ENCODE peak calls at places on chromosomes 1 and 21, in seven cellular contexts. V is psoas muscle; A is left ventricle myocardium inferior; D is brain microvascular endothelial cell; Y is gastrocnemius medialis; X is CD4-positive, CD25-positive, alpha-beta regulatory T cell; N is endodermal cell. B is an unnamed sample. For H3K27me3, the result is how much of the 10 kb centered on the place peaks cover.

GRCh38 chr1:173476197-173476663 is 905 bp upstream of the PRDX6 start:
- DNase-seq in X (no peak), A (no peak), V (no peak), Y (no peak), N (no peak), D (no peak), B (no peak)

GRCh38 chr21:45939521-45940045 is 42.0 kb upstream of the COL6A1 start:
- DNase-seq in A (no peak), V (peak), X (no peak), Y (no peak), D (no peak), N (no peak), B (no peak)

GRCh38 chr1:24557220-24557619 is 1.3 kb downstream of the NCMAP start:
- DNase-seq in A (no peak), Y (no peak), N (no peak), X (no peak), D (no peak), V (no peak), B (no peak)

GRCh38 chr1:227913969-227914791 is 33.6 kb downstream of the WNT9A start:
- DNase-seq in A (no peak), D (no peak), V (no peak), N (no peak), X (no peak), Y (no peak), B (no peak)

GRCh38 chr1:202968895-202969295 is 1.8 kb upstream of the CYB5R1 start:
- DNase-seq in X (peak), N (peak), V (no peak), A (peak), D (peak), Y (peak), B (no peak)

GRCh38 chr1:125065821-125066180 is 3881.0 kb downstream of the SRGAP2C start:
- DNase-seq in Y (no peak), D (no peak), X (no peak), N (no peak), A (no peak), V (no peak), B (no peak)

GRCh38 chr21:39581414-39581813 is 31.3 kb upstream of the B3GALT5 start:
- DNase-seq in A (no peak), D (no peak), X (no peak), Y (no peak), N (peak), V (no peak), B (no peak)

GRCh38 chr1:246147471-246148461 is 359.3 kb downstream of the SMYD3 start:
- DNase-seq in Y (no peak), N (peak), A (no peak), V (no peak), D (no peak), X (no peak), B (no peak)

GRCh38 chr1:76901158-76901767 is 34.0 kb downstream of the ST6GALNAC5 start:
- DNase-seq in X (peak), Y (no peak), D (peak), A (no peak), V (no peak), N (peak), B (peak)

GRCh38 chr1:33429846-33430750 is 797 bp downstream of the PHC2 start:
- DNase-seq in D (no peak), A (peak), N (no peak), Y (no peak), X (peak), V (peak), B (no peak)

GRCh38 chr1:77170687-77171086 is 48.5 kb downstream of the PIGK start:
- DNase-seq in X (peak), N (no peak), Y (no peak), V (no peak), D (no peak), A (no peak), B (no peak)

GRCh38 chr1:216523449-216524190 is 100.4 kb upstream of the USH2A start:
- DNase-seq in D (no peak), V (no peak), A (no peak), X (no peak), N (no peak), Y (no peak), B (no peak)

GRCh38 chr1:42240964-42241755 is 76.6 kb upstream of the GUCA2A start:
- DNase-seq in Y (no peak), V (no peak), D (peak), A (no peak), X (no peak), N (no peak), B (no peak)

GRCh38 chr1:175865041-175865766 is 121.8 kb upstream of the TNR start:
- DNase-seq in N (peak), D (no peak), V (no peak), X (no peak), A (no peak), Y (no peak), B (peak)

GRCh38 chr1:51924455-51924854 is 45.9 kb upstream of the NRDC start:
- DNase-seq in X (no peak), V (no peak), N (no peak), A (no peak), Y (no peak), D (peak), B (no peak)

GRCh38 chr1:190608282-190608681 is 130.6 kb upstream of the BRINP3 start:
- DNase-seq in A (no peak), Y (no peak), D (no peak), V (no peak), N (no peak), X (no peak), B (no peak)

GRCh38 chr1:230100932-230101331 is 33.9 kb downstream of the GALNT2 start:
- DNase-seq in N (no peak), Y (no peak), V (no peak), A (no peak), D (no peak), X (no peak), B (no peak)

GRCh38 chr1:84833198-84833597 is 59.8 kb downstream of the LPAR3 start:
- DNase-seq in Y (no peak), X (no peak), N (no peak), A (no peak), D (no peak), V (no peak), B (no peak)

GRCh38 chr21:37546949-37547614 is 180.5 kb downstream of the DYRK1A start:
- DNase-seq in V (no peak), A (no peak), Y (no peak), N (peak), X (no peak), D (no peak), B (no peak)

GRCh38 chr21:21182401-21182800 is 184.2 kb downstream of the NCAM2 start:
- DNase-seq in V (no peak), N (no peak), D (no peak), X (no peak), A (no peak), Y (no peak), B (no peak)

GRCh38 chr1:151756291-151756690 is 7.0 kb downstream of the MRPL9 start:
- DNase-seq in N (no peak), X (no peak), V (no peak), A (no peak), Y (no peak), D (peak), B (no peak)

GRCh38 chr1:227654858-227655752 is 80.0 kb downstream of the JMJD4 start:
- DNase-seq in N (no peak), D (no peak), V (no peak), A (no peak), Y (no peak), X (no peak), B (no peak)

GRCh38 chr1:7755448-7755847 is 15.6 kb upstream of the VAMP3 start:
- DNase-seq in X (peak), A (no peak), D (peak), Y (no peak), V (no peak), N (peak), B (no peak)

GRCh38 chr1:12437629-12438028 is 180.4 kb downstream of the DHRS3 start:
- DNase-seq in N (no peak), Y (no peak), V (no peak), A (no peak), D (no peak), X (no peak), B (no peak)
- H3K4me3 ChIP-seq in N (no peak), Y (no peak), V (no peak), A (no peak), D (no peak), X (no peak), B (no peak)

GRCh38 chr21:43930074-43930847 is 65.2 kb downstream of the AGPAT3 start:
- DNase-seq in A (peak), D (no peak), N (no peak), X (no peak), Y (no peak), V (peak), B (no peak)
- H3K27ac ChIP-seq in A (peak), D (no peak), N (no peak), X (no peak), Y (peak), V (peak), B (no peak)

GRCh38 chr1:90712931-90713618 is 4.0 kb downstream of the BARHL2 start:
- DNase-seq in D (no peak), Y (no peak), A (no peak), N (peak), X (no peak), V (no peak), B (no peak)

GRCh38 chr1:90716243-90716551 is 905 bp downstream of the BARHL2 start:
- DNase-seq in V (no peak), X (no peak), N (no peak), D (no peak), Y (no peak), A (no peak), B (no peak)

GRCh38 chr1:90715334-90715733 is 1.8 kb downstream of the BARHL2 start:
- DNase-seq in X (no peak), A (no peak), Y (no peak), V (no peak), D (no peak), N (no peak), B (no peak)

GRCh38 chr1:90713741-90714509 is 3.2 kb downstream of the BARHL2 start:
- DNase-seq in Y (no peak), A (no peak), N (peak), X (no peak), D (no peak), V (no peak), B (no peak)

DNA sequence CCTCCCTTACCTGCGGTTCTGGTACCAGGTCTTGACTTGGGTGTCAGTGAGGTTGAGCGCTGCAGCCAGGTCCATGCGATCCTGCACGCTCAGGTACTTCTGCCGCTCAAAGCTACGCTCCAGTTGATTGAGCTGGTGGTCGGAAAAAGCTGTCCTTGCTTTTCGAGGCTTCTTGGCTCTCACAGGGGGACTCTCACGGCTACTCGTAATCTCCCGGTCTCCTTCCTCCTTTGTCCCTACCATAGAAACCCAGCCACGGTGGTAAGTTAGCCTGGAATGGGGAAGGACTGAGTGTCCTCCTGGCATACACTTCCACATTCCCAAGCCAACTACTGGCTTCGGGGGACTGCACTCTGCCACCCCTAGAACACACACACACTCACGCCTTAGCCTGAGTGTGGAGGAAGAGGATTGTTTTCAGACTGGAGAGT is 2.6 kb downstream of the BARHL2 start:
- DNase-seq in D (no peak), V (no peak), X (no peak), N (peak), Y (no peak), A (no peak), B (no peak)
- H3K27me3 ChIP-seq in D (half or more), V (half or more), X (half or more), N (half or more), Y (half or more), A (half or more), B (half or more)

GRCh38 chr1:236685205-236685916 is 938 bp upstream of the ACTN2 start:
- DNase-seq in X (no peak), A (no peak), N (no peak), V (no peak), Y (no peak), D (no peak), B (no peak)

GRCh38 chr1:236688705-236689104 is 2.4 kb downstream of the ACTN2 start:
- DNase-seq in Y (peak), A (no peak), D (no peak), V (peak), N (no peak), X (no peak), B (no peak)

GRCh38 chr1:236686815-236687160 is 489 bp downstream of the ACTN2 start:
- DNase-seq in V (peak), A (peak), Y (no peak), N (peak), D (no peak), X (no peak), B (no peak)

GRCh38 chr1:236685917-236686814 is at the start of gene ACTN2:
- DNase-seq in D (no peak), V (peak), X (peak), A (peak), N (peak), Y (peak), B (peak)

DNA sequence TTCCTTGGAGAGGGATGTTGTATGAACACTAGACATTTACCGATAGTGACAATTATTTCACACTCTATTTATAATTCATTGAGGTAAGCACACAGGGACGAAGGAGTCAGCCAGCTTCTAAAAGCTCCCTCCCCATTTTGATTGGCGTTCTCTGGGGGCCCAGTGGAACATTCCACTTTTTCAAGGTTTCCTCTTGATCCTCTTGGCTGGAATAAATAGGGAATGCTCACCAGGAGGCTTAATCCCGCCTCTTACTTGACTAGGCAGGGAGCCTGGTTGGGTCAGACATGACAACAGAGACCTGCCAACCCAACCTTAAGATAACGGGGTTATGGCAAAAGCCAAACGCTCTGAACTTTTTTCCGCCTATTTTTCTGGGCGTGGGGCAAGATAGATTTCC is 974 bp downstream of the ACTN2 start:
- DNase-seq in N (no peak), X (no peak), A (no peak), D (no peak), Y (no peak), V (no peak), B (no peak)
- H3K4me3 ChIP-seq in N (peak), X (peak), A (peak), D (no peak), Y (peak), V (peak), B (no peak)

GRCh38 chr1:160997323-160998038 is 23.5 kb downstream of the F11R start:
- DNase-seq in A (peak), N (peak), Y (no peak), X (peak), V (peak), D (peak), B (no peak)
- H3K27ac ChIP-seq in A (peak), N (no peak), Y (peak), X (no peak), V (no peak), D (no peak), B (no peak)

GRCh38 chr21:44921928-44922327 is 1.2 kb upstream of the ITGB2 start:
- DNase-seq in N (no peak), D (no peak), X (no peak), V (no peak), Y (no peak), A (no peak), B (no peak)

GRCh38 chr21:44920694-44921604 is at the start of gene ITGB2:
- DNase-seq in D (no peak), X (peak), V (peak), Y (no peak), A (peak), N (peak), B (no peak)

GRCh38 chr21:44925027-44925755 is 4.5 kb upstream of the ITGB2 start:
- DNase-seq in X (no peak), D (no peak), A (no peak), V (no peak), Y (no peak), N (no peak), B (no peak)

GRCh38 chr21:44924611-44925010 is 3.9 kb upstream of the ITGB2 start:
- DNase-seq in X (no peak), V (no peak), Y (no peak), D (no peak), A (peak), N (peak), B (no peak)

DNA sequence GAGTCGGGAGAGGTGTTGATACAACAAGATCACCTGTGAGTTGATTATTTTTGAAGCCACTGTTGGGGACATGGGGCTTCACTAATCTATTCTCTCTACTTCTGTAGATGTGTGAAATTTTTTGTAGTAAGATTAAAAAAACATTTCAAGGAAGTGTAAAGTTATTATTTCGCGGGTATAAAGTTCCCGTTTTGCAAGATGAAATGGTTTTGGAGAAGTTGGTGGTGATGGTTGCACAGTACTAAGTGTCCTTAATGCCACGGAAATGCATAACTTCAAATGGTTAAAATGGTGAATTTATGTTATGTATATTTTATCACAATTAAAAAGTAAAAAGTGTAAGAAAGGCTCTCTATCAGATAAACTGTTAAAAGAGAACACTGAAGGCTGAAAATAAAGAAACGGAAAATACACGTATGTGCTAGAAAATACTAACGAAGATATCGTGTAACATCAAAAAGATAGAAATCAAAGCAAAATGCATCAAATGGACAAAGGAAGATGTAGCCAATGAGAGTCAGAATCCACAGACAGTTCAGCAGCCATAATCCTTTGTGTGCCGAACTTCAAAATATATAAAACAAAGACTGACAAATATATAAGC is 2.9 kb upstream of the ITGB2 start:
- DNase-seq in X (no peak), D (no peak), Y (no peak), A (no peak), V (no peak), N (no peak), B (no peak)
- H3K27me3 ChIP-seq in X (under half), D (half or more), Y (under half), A (half or more), V (under half), N (under half), B (under half)

DNA sequence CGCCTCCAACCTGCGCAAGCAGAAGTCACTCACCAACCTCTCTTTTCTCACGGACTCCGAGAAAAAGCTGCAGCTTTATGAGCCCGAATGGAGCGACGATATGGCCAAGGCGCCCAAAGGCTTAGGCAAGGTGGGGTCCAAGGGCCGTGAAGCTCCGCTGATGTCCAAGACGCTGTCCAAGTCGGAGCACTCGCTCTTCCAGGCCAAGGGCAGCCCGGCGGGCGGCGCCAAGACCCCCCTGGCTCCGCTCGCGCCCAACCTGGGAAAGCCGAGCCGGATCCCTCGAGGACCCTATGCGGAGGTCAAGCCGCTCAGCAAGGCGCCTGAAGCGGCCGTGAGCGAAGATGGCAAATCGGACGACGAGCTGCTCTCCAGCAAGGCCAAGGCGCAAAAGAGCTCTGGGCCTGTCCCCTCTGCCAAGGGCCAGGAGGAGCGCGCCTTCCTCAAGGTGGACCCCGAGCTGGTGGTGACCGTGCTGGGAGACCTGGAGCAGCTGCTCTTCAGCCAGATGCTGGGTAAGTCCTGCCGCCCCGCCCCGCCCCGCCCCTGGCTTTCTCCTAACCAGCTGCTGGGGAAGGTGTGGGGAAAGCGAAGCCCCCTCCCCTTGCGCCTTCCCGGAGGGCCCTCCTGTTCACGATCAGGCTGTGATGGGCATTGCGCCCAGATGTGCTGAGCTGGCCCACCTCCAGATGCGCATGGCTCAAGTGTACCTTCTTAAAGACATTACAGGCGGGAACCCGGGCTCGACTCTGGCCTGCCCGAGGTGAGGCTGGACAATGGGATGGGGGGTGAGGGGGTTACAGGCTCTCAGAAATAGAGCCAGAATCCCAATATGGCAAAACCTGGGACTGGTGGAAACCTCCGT is 110.2 kb downstream of the NAV1 start:
- DNase-seq in V (no peak), X (no peak), A (peak), N (peak), Y (no peak), D (no peak), B (no peak)
- H3K4me3 ChIP-seq in V (peak), X (no peak), A (peak), N (peak), Y (peak), D (peak), B (peak)

GRCh38 chr1:209388358-209388757 is 195.2 kb upstream of the CAMK1G start:
- DNase-seq in X (no peak), V (no peak), A (no peak), D (no peak), Y (no peak), N (no peak), B (no peak)

GRCh38 chr1:209390764-209391163 is 192.8 kb upstream of the CAMK1G start:
- DNase-seq in N (no peak), D (no peak), A (no peak), X (no peak), V (no peak), Y (no peak), B (no peak)

GRCh38 chr1:209387969-209388329 is 195.6 kb upstream of the CAMK1G start:
- DNase-seq in Y (no peak), N (no peak), A (no peak), D (peak), X (no peak), V (no peak), B (no peak)

GRCh38 chr1:209387271-209387968 is 196.1 kb upstream of the CAMK1G start:
- DNase-seq in X (no peak), A (no peak), Y (no peak), V (no peak), D (no peak), N (no peak), B (no peak)

DNA sequence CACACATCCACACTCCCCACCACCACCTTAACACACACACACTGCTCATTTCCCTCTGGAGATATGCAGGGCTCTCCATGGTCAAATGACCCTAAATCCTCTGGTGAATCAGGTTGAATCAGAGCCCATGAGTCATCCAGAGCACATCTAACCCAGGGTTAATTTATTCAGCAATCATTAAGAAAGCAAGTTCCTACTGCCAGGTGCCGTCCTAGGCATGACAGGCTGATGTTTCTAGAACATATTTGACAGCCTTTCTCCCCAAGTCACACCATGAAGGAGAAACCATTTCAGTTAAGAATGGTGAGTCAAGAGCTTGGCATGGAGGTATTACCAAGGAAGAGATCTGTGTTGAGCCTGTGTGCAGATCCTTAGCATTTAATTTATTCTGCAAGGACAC is 194.3 kb upstream of the CAMK1G start:
- DNase-seq in X (no peak), A (no peak), N (no peak), V (no peak), D (peak), Y (no peak), B (no peak)
- H3K27ac ChIP-seq in X (no peak), A (no peak), N (no peak), V (no peak), D (peak), Y (no peak), B (no peak)

GRCh38 chr1:213656039-213656438 is 331.7 kb upstream of the PROX1 start:
- DNase-seq in Y (no peak), A (no peak), D (no peak), V (no peak), N (no peak), X (no peak), B (no peak)
- H3K27me3 ChIP-seq in Y (under half), A (under half), D (under half), V (under half), N (under half), X (under half), B (under half)